ENCODE peak calls at places on chromosomes 6 and 20, in seven cellular contexts. G is GM23338; O is Ammon's horn; T is cardiac muscle cell; U is NT2/D1; S is stimulated activated CD4-positive, alpha-beta T cell treated with anti-CD3 and anti-CD28 coated beads, Interleukin-2, amount 100 ng/mL, for 24 hours; F is MM.1S. X is an unnamed sample.

GRCh38 chr20:23339986-23340385 is 10.6 kb upstream of the NXT1 start:
- DNase-seq in G (no peak), U (no peak), S (no peak), T (no peak), F (no peak), O (no peak), X (no peak)

GRCh38 chr6:84618836-84619235 is 145.6 kb downstream of the TBX18 start:
- DNase-seq in G (peak; percentile 62), S (no peak), U (peak; percentile 30), T (peak; percentile 73), F (no peak), O (no peak), X (no peak)

GRCh38 chr20:13353261-13353945 is 132.3 kb downstream of the ISM1 start:
- DNase-seq in G (no peak), U (no peak), T (no peak), O (no peak), S (no peak), F (no peak), X (no peak)

GRCh38 chr6:27809067-27809938 is 102.9 kb downstream of the OR2B2 start:
- DNase-seq in T (no peak), O (no peak), S (no peak), G (no peak), F (no peak), U (no peak), X (no peak)

GRCh38 chr6:31010393-31011060 is at the start of gene MUC22:
- DNase-seq in S (peak; percentile 36), G (no peak), F (no peak), T (peak; percentile 35), U (no peak), O (no peak), X (no peak)

GRCh38 chr6:110181131-110182027 is 1.2 kb downstream of the CDC40 start:
- DNase-seq in G (no peak), U (no peak), F (no peak), S (no peak), O (peak; percentile 24), T (peak; percentile 32), X (no peak)

GRCh38 chr6:127459231-127459641 is at the start of gene KIAA0408:
- DNase-seq in U (peak; percentile 23), F (no peak), S (no peak), O (peak; percentile 60), T (peak; percentile 80), G (peak; percentile 72), X (no peak)

GRCh38 chr6:129748212-129748900 is 38.4 kb upstream of the ARHGAP18 start:
- DNase-seq in U (no peak), F (peak; percentile 90), G (peak; percentile 58), S (peak; percentile 56), O (no peak), T (peak; percentile 65), X (no peak)

GRCh38 chr6:23633986-23634385 is 492.0 kb upstream of the NRSN1 start:
- DNase-seq in U (no peak), F (no peak), T (no peak), S (no peak), G (no peak), O (peak; percentile 78), X (no peak)

GRCh38 chr20:14928083-14928482 is 590.7 kb upstream of the FLRT3 start:
- DNase-seq in G (no peak), T (no peak), F (no peak), O (no peak), S (no peak), U (no peak), X (no peak)

GRCh38 chr20:54086444-54087134 is 16.2 kb upstream of the BCAS1 start:
- DNase-seq in T (peak; percentile 46), F (no peak), G (no peak), O (no peak), S (no peak), U (no peak), X (no peak)

GRCh38 chr20:47266847-47267515 is 89.5 kb downstream of the ZMYND8 start:
- DNase-seq in G (no peak), T (no peak), U (no peak), F (no peak), S (no peak), O (no peak), X (no peak)

GRCh38 chr20:17385798-17386197 is 145.4 kb downstream of the BFSP1 start:
- DNase-seq in T (no peak), G (no peak), S (no peak), O (no peak), U (no peak), F (no peak), X (no peak)

GRCh38 chr6:39206250-39206721 is 23.0 kb downstream of the KCNK5 start:
- DNase-seq in O (no peak), T (no peak), G (peak; percentile 37), S (no peak), U (no peak), F (no peak), X (no peak)

GRCh38 chr6:125165256-125165655 is 11.7 kb downstream of the TPD52L1 start:
- DNase-seq in F (no peak), U (no peak), G (no peak), T (no peak), O (no peak), S (no peak), X (no peak)

GRCh38 chr20:63074182-63074581 is 67.4 kb upstream of the BHLHE23 start:
- DNase-seq in G (no peak), T (no peak), U (no peak), O (no peak), F (no peak), S (no peak), X (no peak)

GRCh38 chr6:132675002-132675401 is 16.0 kb upstream of the TAAR1 start:
- DNase-seq in G (peak; percentile 27), S (no peak), F (no peak), U (no peak), O (no peak), T (no peak), X (no peak)

GRCh38 chr6:31168606-31169005 is 1.9 kb downstream of the POU5F1 start:
- DNase-seq in G (no peak), T (no peak), S (no peak), U (no peak), F (no peak), O (no peak), X (no peak)

GRCh38 chr6:35327349-35328027 is 14.9 kb upstream of the PPARD start:
- DNase-seq in O (peak; percentile 63), U (no peak), G (peak; percentile 86), T (peak; percentile 64), S (peak; percentile 78), F (peak; percentile 80), X (peak; percentile 18)

GRCh38 chr6:16318953-16319720 is 80.8 kb downstream of the GMPR start:
- DNase-seq in U (no peak), T (no peak), G (no peak), F (no peak), S (no peak), O (no peak), X (no peak)

GRCh38 chr6:164108869-164109769 is 694.6 kb downstream of the QKI start:
- DNase-seq in G (no peak), U (no peak), F (no peak), O (peak; percentile 61), S (no peak), T (peak; percentile 61), X (no peak)

GRCh38 chr20:55135923-55136322 is 660.5 kb downstream of the DOK5 start:
- DNase-seq in O (no peak), U (no peak), T (no peak), S (no peak), F (no peak), G (no peak), X (no peak)

GRCh38 chr20:13022401-13023170 is 13.8 kb downstream of the SPTLC3 start:
- DNase-seq in T (peak; percentile 52), S (no peak), G (no peak), U (no peak), F (no peak), O (peak; percentile 31), X (peak; percentile 64)

GRCh38 chr6:130815200-130816071 is 11.8 kb upstream of the SMLR1 start:
- DNase-seq in U (no peak), G (no peak), O (no peak), T (no peak), F (no peak), S (no peak), X (no peak)